ENCODE peak calls at places on chromosomes 11 and 22, in ten cellular contexts. S, H, R, C, J, T, B, O, M and A are unnamed samples.

GRCh38 chr11:41382927-41383326 is 76.5 kb downstream of the LRRC4C start:
- DNase-seq in S (no peak), H (no peak), R (no peak), C (no peak), J (no peak), T (no peak), B (peak; percentile 33), O (no peak), M (no peak), A (no peak)

GRCh38 chr11:110337570-110338193 is 41.3 kb upstream of the RDX start:
- DNase-seq in S (no peak), H (peak; percentile 12), R (no peak), C (peak; percentile 52), J (no peak), T (no peak), B (no peak), O (peak; percentile 59), M (peak; percentile 40), A (peak; percentile 79)

GRCh38 chr11:47915407-47916137 is 64.8 kb upstream of the PTPRJ start:
- DNase-seq in S (no peak), H (no peak), R (no peak), C (no peak), J (peak; percentile 41), T (no peak), B (no peak), O (peak; percentile 31), M (no peak), A (peak; percentile 50)

GRCh38 chr11:119363081-119363861 is 16.8 kb upstream of the MFRP start:
- DNase-seq in S (peak; percentile 68), H (no peak), R (no peak), C (no peak), J (peak; percentile 51), T (no peak), B (no peak), O (no peak), M (no peak), A (no peak)

GRCh38 chr22:46010951-46011626 is 34.1 kb upstream of the WNT7B start:
- DNase-seq in S (peak; percentile 61), H (no peak), R (no peak), C (no peak), J (no peak), T (no peak), B (no peak), O (no peak), M (no peak), A (no peak)

GRCh38 chr11:112555491-112556364 is 295.1 kb upstream of the PLET1 start:
- DNase-seq in S (peak; percentile 28), H (peak; percentile 28), R (peak; percentile 57), C (peak; percentile 35), J (peak; percentile 56), T (peak; percentile 10), B (peak; percentile 50), O (peak; percentile 84), M (peak; percentile 63), A (peak; percentile 82)

GRCh38 chr11:117618956-117619355 is 178.1 kb downstream of the DSCAML1 start:
- DNase-seq in S (no peak), H (no peak), R (no peak), C (no peak), J (peak; percentile 64), T (no peak), B (no peak), O (no peak), M (no peak), A (no peak)

GRCh38 chr22:38967451-38968450 is 10.3 kb downstream of the APOBEC3A start:
- DNase-seq in S (no peak), H (no peak), R (no peak), C (no peak), J (no peak), T (no peak), B (no peak), O (no peak), M (no peak), A (no peak)

GRCh38 chr11:93662177-93662575 is 694 bp downstream of the CEP295 start:
- DNase-seq in S (no peak), H (no peak), R (no peak), C (no peak), J (no peak), T (no peak), B (no peak), O (no peak), M (no peak), A (no peak)

GRCh38 chr22:17772963-17773605 is 1.2 kb downstream of the BID start:
- DNase-seq in S (no peak), H (peak; percentile 26), R (no peak), C (peak; percentile 56), J (no peak), T (no peak), B (no peak), O (no peak), M (no peak), A (no peak)